ENCODE peak calls at places on chromosomes 1 and 21, in eight cellular contexts. O is GM20000; U is type B pancreatic cell; R is CD8-positive, alpha-beta T cell; I is A549; W is IMR-90; J is endodermal cell; L is heart right ventricle. F is an unnamed sample.

GRCh38 chr1:183030053-183030452 is 6.8 kb downstream of the LAMC1 start:
- DNase-seq in O (no peak), U (no peak), R (no peak), I (no peak), W (no peak), J (no peak), L (no peak), F (no peak)

GRCh38 chr1:30765610-30766434 is 8.2 kb upstream of the LAPTM5 start:
- DNase-seq in O (no peak), U (no peak), R (no peak), I (no peak), W (no peak), J (no peak), L (no peak), F (no peak)

GRCh38 chr1:170881268-170882265 is 53.8 kb upstream of the MROH9 start:
- DNase-seq in O (peak), U (no peak), R (no peak), I (no peak), W (peak), J (no peak), L (no peak), F (no peak)

GRCh38 chr1:185650602-185651230 is 83.5 kb upstream of the HMCN1 start:
- DNase-seq in O (no peak), U (no peak), R (no peak), I (no peak), W (no peak), J (no peak), L (no peak), F (no peak)

GRCh38 chr1:99645699-99646531 is at the start of gene PALMD:
- DNase-seq in O (no peak), U (no peak), R (no peak), I (peak), W (peak), J (peak), L (peak), F (no peak)

GRCh38 chr1:178376008-178376407 is 120.8 kb downstream of the CLEC20A start:
- DNase-seq in O (no peak), U (no peak), R (no peak), I (no peak), W (no peak), J (peak), L (no peak), F (no peak)

GRCh38 chr1:232844791-232845190 is 39.6 kb downstream of the MAP10 start:
- DNase-seq in O (no peak), U (no peak), R (no peak), I (peak), W (peak), J (no peak), L (no peak), F (no peak)

GRCh38 chr1:23140940-23141596 is 27.6 kb downstream of the LUZP1 start:
- DNase-seq in O (no peak), U (no peak), R (no peak), I (no peak), W (no peak), J (no peak), L (no peak), F (no peak)

GRCh38 chr21:45643021-45643980 is at the start of gene PCBP3:
- DNase-seq in O (peak), U (peak), R (peak), I (peak), W (peak), J (peak), L (peak), F (peak)

GRCh38 chr1:3435666-3436065 is 18.8 kb upstream of the ARHGEF16 start:
- DNase-seq in O (no peak), U (no peak), R (no peak), I (no peak), W (no peak), J (no peak), L (peak), F (no peak)

GRCh38 chr1:164518692-164519332 is 40.2 kb upstream of the PBX1 start:
- DNase-seq in O (no peak), U (no peak), R (no peak), I (no peak), W (no peak), J (no peak), L (no peak), F (no peak)

GRCh38 chr1:167082511-167083027 is 7.6 kb downstream of the GPA33 start:
- DNase-seq in O (no peak), U (no peak), R (no peak), I (peak), W (no peak), J (peak), L (no peak), F (peak)

GRCh38 chr21:28230559-28230958 is 762.1 kb downstream of the LTN1 start:
- DNase-seq in O (no peak), U (no peak), R (no peak), I (no peak), W (peak), J (no peak), L (no peak), F (no peak)

GRCh38 chr21:41425954-41426655 is at the start of gene MX1:
- DNase-seq in O (peak), U (no peak), R (peak), I (peak), W (peak), J (peak), L (peak), F (peak)

GRCh38 chr1:59026472-59026948 is 242.7 kb upstream of the JUN start:
- DNase-seq in O (no peak), U (no peak), R (no peak), I (no peak), W (peak), J (no peak), L (no peak), F (no peak)

GRCh38 chr1:235426680-235427079 is 59.5 kb downstream of the TBCE start:
- DNase-seq in O (no peak), U (no peak), R (no peak), I (no peak), W (no peak), J (no peak), L (no peak), F (no peak)

GRCh38 chr21:33947451-33948095 is 32.0 kb upstream of the ATP5PO start:
- DNase-seq in O (peak), U (no peak), R (peak), I (peak), W (peak), J (peak), L (peak), F (peak)

GRCh38 chr1:31483012-31483946 is 70.3 kb downstream of the SERINC2 start:
- DNase-seq in O (no peak), U (no peak), R (no peak), I (no peak), W (peak), J (no peak), L (no peak), F (peak)

GRCh38 chr1:220330265-220330664 is 58.0 kb upstream of the RAB3GAP2 start:
- DNase-seq in O (no peak), U (no peak), R (no peak), I (no peak), W (peak), J (no peak), L (no peak), F (no peak)

GRCh38 chr1:44819257-44819593 is 10.9 kb downstream of the BTBD19 start:
- DNase-seq in O (no peak), U (no peak), R (no peak), I (no peak), W (no peak), J (peak), L (peak), F (no peak)

GRCh38 chr1:35505911-35506798 is 51.0 kb downstream of the KIAA0319L start:
- DNase-seq in O (peak), U (no peak), R (no peak), I (no peak), W (peak), J (no peak), L (no peak), F (no peak)

DNA sequence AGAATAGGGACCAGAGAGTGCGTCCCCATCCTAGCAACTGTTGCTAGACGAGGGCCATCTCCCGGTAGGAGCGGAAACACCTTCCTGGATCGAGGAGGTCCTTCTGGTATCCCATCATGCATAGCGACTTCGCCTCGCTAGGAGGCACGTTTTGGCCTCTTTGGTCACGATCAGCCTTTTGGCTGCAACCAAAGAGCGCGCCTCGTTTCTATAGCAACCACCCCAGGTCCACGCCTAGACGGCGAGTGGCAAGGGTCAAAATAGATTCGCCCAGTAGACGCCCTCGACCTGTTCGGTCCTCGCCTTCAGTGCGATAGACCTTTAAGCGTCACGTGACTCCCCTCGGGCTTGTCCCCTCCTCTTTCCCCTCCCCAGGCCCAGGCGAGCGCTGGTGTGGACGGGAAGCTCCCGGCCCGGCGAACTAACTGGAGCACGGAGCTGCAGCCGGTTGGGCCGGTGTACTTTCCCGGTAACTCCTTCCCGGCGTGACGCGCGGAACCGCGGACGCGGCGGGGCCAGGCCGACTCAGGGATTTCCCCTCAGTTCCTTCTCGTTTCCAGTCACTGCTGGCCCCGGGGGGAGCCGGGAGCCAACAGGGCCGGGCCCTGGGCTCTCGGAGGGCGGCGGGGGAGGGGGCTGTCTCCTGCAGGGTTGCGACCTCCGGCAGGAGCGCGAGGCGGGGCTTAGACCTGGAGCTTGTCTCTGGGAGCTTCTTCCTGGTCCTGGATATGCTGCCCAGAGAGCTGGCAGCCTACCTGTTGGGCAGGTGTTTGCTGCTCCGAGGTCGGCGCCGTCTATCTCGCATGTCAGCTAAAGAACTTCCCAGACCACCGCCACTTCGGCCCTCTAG is at the start of gene DNAJC16:
- DNase-seq in O (peak), U (peak), R (peak), I (peak), W (peak), J (peak), L (peak), F (peak)
- TF ChIP-seq CTCF in O (peak), U (peak), R (no peak), I (no peak), W (peak), J (peak), L (no peak), F (no peak)

GRCh38 chr1:10888791-10889627 is 92.6 kb upstream of the CASZ1 start:
- DNase-seq in O (no peak), U (no peak), R (no peak), I (no peak), W (no peak), J (peak), L (no peak), F (no peak)
- TF ChIP-seq CTCF in O (no peak), U (no peak), R (no peak), I (no peak), W (no peak), J (no peak), L (no peak), F (no peak)

GRCh38 chr1:117135329-117135728 is 13.8 kb upstream of the TRIM45 start:
- DNase-seq in O (no peak), U (no peak), R (no peak), I (no peak), W (no peak), J (no peak), L (no peak), F (no peak)
- TF ChIP-seq CTCF in O (no peak), U (no peak), R (no peak), I (no peak), W (no peak), J (no peak), L (no peak), F (no peak)

GRCh38 chr1:205053296-205053695 is 10.3 kb downstream of the CNTN2 start:
- DNase-seq in O (no peak), U (no peak), R (no peak), I (no peak), W (no peak), J (no peak), L (no peak), F (no peak)
- TF ChIP-seq CTCF in O (no peak), U (no peak), R (no peak), I (no peak), W (no peak), J (no peak), L (no peak), F (no peak)

GRCh38 chr1:203179328-203180009 is 3.8 kb upstream of the MYBPH start:
- DNase-seq in O (no peak), U (no peak), R (no peak), I (no peak), W (no peak), J (no peak), L (no peak), F (no peak)

GRCh38 chr1:203180611-203181330 is 5.1 kb upstream of the MYBPH start:
- DNase-seq in O (no peak), U (no peak), R (no peak), I (no peak), W (no peak), J (no peak), L (no peak), F (no peak)

GRCh38 chr1:203183828-203184227 is 2.7 kb downstream of the CHI3L1 start:
- DNase-seq in O (no peak), U (no peak), R (no peak), I (no peak), W (no peak), J (no peak), L (no peak), F (no peak)

GRCh38 chr1:203182377-203182927 is 4.1 kb downstream of the CHI3L1 start:
- DNase-seq in O (no peak), U (no peak), R (no peak), I (no peak), W (no peak), J (no peak), L (no peak), F (no peak)

GRCh38 chr1:203181586-203182376 is 4.7 kb downstream of the CHI3L1 start:
- DNase-seq in O (no peak), U (no peak), R (no peak), I (no peak), W (no peak), J (peak), L (no peak), F (no peak)
- TF ChIP-seq CTCF in O (no peak), U (no peak), R (no peak), I (no peak), W (no peak), J (no peak), L (no peak), F (no peak)

GRCh38 chr1:47212636-47213229 is 19.3 kb downstream of the TAL1 start:
- DNase-seq in O (no peak), U (no peak), R (no peak), I (no peak), W (no peak), J (peak), L (no peak), F (no peak)

GRCh38 chr1:47215713-47216112 is 16.3 kb downstream of the TAL1 start:
- DNase-seq in O (no peak), U (no peak), R (no peak), I (no peak), W (no peak), J (peak), L (no peak), F (no peak)

GRCh38 chr1:47211796-47212269 is 20.2 kb downstream of the TAL1 start:
- DNase-seq in O (no peak), U (no peak), R (no peak), I (no peak), W (no peak), J (peak), L (peak), F (no peak)

GRCh38 chr1:47214554-47214953 is 17.5 kb downstream of the TAL1 start:
- DNase-seq in O (no peak), U (no peak), R (no peak), I (no peak), W (no peak), J (no peak), L (no peak), F (no peak)

GRCh38 chr1:47213230-47213676 is 18.8 kb downstream of the TAL1 start:
- DNase-seq in O (no peak), U (no peak), R (no peak), I (no peak), W (no peak), J (peak), L (no peak), F (no peak)
- TF ChIP-seq CTCF in O (no peak), U (no peak), R (no peak), I (no peak), W (no peak), J (no peak), L (no peak), F (no peak)

GRCh38 chr1:33502726-33503125 is 30.3 kb downstream of the ZSCAN20 start:
- DNase-seq in O (no peak), U (no peak), R (no peak), I (no peak), W (peak), J (no peak), L (no peak), F (no peak)

GRCh38 chr1:33497410-33497809 is 25.0 kb downstream of the ZSCAN20 start:
- DNase-seq in O (no peak), U (no peak), R (no peak), I (no peak), W (no peak), J (no peak), L (no peak), F (no peak)

GRCh38 chr1:33501309-33501708 is 28.9 kb downstream of the ZSCAN20 start:
- DNase-seq in O (no peak), U (no peak), R (no peak), I (no peak), W (no peak), J (no peak), L (no peak), F (no peak)

GRCh38 chr1:33501774-33502173 is 29.3 kb downstream of the ZSCAN20 start:
- DNase-seq in O (no peak), U (no peak), R (no peak), I (no peak), W (no peak), J (no peak), L (no peak), F (no peak)

GRCh38 chr1:33500547-33500946 is 28.1 kb downstream of the ZSCAN20 start:
- DNase-seq in O (no peak), U (no peak), R (no peak), I (no peak), W (no peak), J (peak), L (no peak), F (no peak)
- TF ChIP-seq CTCF in O (no peak), U (peak), R (no peak), I (no peak), W (peak), J (peak), L (no peak), F (no peak)

GRCh38 chr1:145826030-145826429 is 2.0 kb downstream of the POLR3C start:
- DNase-seq in O (no peak), U (no peak), R (no peak), I (peak), W (no peak), J (no peak), L (no peak), F (no peak)
- TF ChIP-seq CTCF in O (no peak), U (no peak), R (no peak), I (peak), W (no peak), J (no peak), L (no peak), F (no peak)

GRCh38 chr1:9292361-9293240 is at the start of gene SPSB1:
- DNase-seq in O (peak), U (no peak), R (peak), I (no peak), W (peak), J (peak), L (peak), F (peak)
- TF ChIP-seq CTCF in O (no peak), U (peak), R (no peak), I (no peak), W (peak), J (peak), L (no peak), F (no peak)

F was measured in CD14-positive monocyte.